ENCODE peak calls at places on chromosome 22, in four cellular contexts. W is psoas muscle, J is AG10803, H is uterus. P is an unnamed sample.

GRCh38 chr22:27975381-27976013 is 56.4 kb upstream of the PITPNB start:
- DNase-seq in W (no peak), J (no peak), H (no peak), P (no peak)

GRCh38 chr22:39723463-39723862 is 152.9 kb downstream of the CACNA1I start:
- DNase-seq in W (no peak), J (no peak), H (no peak), P (no peak)

GRCh38 chr22:23815781-23816551 is 22.8 kb downstream of the DERL3 start:
- DNase-seq in W (no peak), J (peak), H (no peak), P (no peak)

GRCh38 chr22:22893891-22894739 is 6.5 kb downstream of the IGLL5 start:
- DNase-seq in W (no peak), J (no peak), H (no peak), P (peak)

GRCh38 chr22:47056776-47057470 is 294.5 kb downstream of the TBC1D22A start:
- DNase-seq in W (no peak), J (no peak), H (no peak), P (no peak)

GRCh38 chr22:27032121-27032761 is 374.9 kb downstream of the MIAT start:
- DNase-seq in W (peak), J (no peak), H (no peak), P (no peak)

GRCh38 chr22:36257948-36258674 is 5.2 kb downstream of the APOL1 start:
- DNase-seq in W (no peak), J (no peak), H (no peak), P (no peak)

GRCh38 chr22:25334091-25334490 is 114.7 kb downstream of the CRYBB2 start:
- DNase-seq in W (peak), J (peak), H (no peak), P (peak)

GRCh38 chr22:45688606-45689080 is 17.0 kb downstream of the ATXN10 start:
- DNase-seq in W (no peak), J (peak), H (no peak), P (peak)

DNA sequence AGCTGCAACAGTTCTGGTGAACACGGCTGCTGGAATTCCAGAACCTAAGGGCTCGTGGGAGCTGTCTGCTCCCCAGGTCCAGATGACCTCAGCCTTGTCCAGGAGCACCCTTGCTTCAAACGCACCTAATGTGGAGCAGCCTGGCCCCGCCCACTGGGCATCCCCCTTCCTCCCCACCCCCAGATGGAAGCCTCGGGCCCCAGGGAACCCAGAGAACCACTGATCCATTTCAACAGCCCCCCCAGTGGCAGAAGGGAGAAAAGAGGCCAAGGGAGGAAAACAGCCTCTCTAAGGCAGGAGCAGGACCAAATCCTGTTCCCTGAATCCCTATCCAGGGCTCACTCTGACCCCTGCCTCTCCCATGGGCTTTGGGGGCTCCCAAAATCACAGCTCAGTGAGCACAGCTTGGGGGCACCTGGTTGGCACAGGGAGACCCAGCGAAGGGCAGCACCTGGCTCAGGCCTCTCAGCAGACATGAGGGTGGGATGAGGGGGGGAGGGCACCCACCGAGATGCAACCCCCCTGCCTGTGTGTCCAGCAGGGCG is 1.2 kb downstream of the CYTH4 start:
- DNase-seq in W (no peak), J (no peak), H (no peak), P (peak)
- H3K4me3 ChIP-seq in W (peak), J (no peak), H (no peak), P (no peak)

GRCh38 chr22:17743661-17744411 is 30.4 kb downstream of the BID start:
- DNase-seq in W (no peak), J (no peak), H (no peak), P (no peak)

GRCh38 chr22:17741866-17742527 is 32.3 kb downstream of the BID start:
- DNase-seq in W (no peak), J (no peak), H (no peak), P (no peak)

GRCh38 chr22:17739196-17739975 is 34.9 kb downstream of the BID start:
- DNase-seq in W (no peak), J (no peak), H (no peak), P (no peak)

GRCh38 chr22:17744430-17744829 is 29.8 kb downstream of the BID start:
- DNase-seq in W (no peak), J (no peak), H (no peak), P (no peak)

DNA sequence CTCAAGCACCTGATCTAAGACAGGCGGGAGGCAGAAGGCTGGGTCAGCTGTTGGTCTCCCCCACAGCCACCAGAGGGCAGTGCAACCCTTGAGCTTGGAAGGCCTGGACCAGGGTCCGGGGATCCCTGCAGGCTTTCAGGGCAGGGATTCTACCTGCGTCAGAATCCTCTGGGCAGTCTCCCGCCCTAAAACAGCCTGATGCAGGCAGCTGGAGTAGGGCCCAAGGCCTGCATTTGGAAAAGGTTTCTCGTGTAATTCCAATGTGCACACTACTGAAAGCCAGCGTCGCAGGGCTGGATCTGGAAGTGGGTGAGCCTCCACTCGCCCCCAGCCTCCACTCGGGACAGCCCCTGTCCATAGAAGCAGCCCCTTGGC is 31.8 kb downstream of the BID start:
- DNase-seq in W (peak), J (peak), H (peak), P (peak)
- TF ChIP-seq CTCF in W (peak), J (peak), H (peak), P (peak)

GRCh38 chr22:17864398-17865182 is 90.3 kb upstream of the BID start:
- DNase-seq in W (no peak), J (no peak), H (no peak), P (no peak)
- H3K4me3 ChIP-seq in W (no peak), J (no peak), H (no peak), P (no peak)

DNA sequence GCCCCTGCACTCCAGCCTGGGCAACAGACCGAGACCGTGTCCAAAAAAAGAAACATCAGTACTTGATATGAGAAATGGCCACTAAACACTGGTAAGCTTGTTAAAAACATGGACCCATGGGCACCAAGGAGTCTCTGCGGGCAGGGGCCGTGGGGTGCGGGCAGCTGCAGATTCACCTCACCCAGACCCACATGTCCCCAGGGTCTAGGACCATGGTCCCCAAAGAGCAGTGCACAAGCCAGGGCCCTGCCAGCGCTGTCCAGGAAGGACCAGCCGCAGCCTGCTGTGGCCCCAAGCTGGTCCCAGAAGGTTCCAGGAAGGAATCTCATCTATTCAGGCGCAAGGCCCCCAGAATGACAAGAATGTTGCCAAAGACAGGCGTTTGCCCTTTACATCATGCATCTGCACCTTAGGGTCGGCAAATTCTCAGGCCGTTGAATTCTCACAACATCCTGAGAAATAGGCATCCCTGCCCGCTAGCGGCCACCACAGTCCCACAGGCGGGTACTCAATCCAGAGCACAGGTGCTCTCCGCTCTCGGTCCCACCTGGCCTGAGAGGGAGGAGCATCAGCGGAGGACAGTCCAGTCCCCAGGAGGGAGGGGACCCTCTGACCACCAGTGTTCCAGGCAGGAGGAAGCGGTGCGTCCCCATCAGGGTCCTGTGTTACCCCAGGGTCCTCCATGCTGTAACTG is 9.5 kb downstream of the YPEL1 start:
- DNase-seq in W (no peak), J (no peak), H (no peak), P (no peak)
- TF ChIP-seq CTCF in W (no peak), J (no peak), H (no peak), P (no peak)

GRCh38 chr22:17118342-17118741 is 2.8 kb downstream of the TMEM121B start:
- DNase-seq in W (no peak), J (no peak), H (no peak), P (no peak)

GRCh38 chr22:17120711-17121234 is 387 bp downstream of the TMEM121B start:
- DNase-seq in W (no peak), J (no peak), H (no peak), P (no peak)

GRCh38 chr22:17119481-17120202 is 1.5 kb downstream of the TMEM121B start:
- DNase-seq in W (no peak), J (no peak), H (no peak), P (no peak)

GRCh38 chr22:17120281-17120680 is 879 bp downstream of the TMEM121B start:
- DNase-seq in W (peak), J (peak), H (no peak), P (peak)

DNA sequence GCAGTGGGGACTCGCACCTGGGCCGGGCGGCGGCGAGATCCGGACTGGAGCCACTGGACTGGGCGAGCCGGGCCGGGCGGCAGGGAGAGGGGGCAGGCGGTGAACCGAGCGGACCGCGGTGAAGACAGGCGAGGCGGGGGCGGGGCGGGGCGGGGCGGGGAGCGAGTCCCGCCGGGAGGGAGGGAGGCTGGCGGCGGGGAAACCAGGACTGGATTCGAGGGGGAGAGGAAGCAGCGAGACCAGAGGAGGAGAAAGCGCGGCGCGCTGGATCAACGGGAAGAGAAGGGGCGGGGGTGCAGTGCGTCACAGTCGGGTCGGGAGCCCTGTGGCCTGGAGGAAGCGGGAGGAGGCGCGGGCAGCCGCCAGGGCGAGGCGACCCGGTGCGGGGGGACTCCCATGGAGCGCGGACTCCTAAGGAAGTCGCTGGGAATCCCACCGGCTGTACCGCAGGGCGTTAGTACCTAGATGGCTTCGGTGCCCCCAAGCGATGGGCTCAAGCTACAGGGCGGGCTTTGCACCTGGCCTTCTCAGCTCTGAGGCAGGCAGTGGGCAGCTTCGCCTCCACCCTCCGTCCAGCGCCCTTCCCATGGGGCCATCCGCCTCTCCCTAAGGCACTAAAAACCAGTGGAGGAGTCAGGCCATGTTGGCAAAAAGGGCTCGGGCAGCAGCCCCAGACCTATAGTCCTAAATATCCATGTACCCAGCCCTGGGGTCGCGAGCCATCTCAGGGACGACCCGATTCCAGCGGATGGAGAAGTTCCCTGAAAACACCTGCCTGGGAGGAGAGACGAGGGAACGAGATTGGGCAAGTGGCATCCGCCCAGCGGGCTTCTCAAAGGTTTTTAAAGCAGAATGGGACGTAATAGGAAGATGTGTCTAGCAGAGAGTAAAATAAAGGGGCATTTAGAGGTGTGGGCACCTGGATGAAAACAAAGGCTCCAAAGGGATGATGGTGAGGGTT is at the start of gene TMEM121B:
- DNase-seq in W (peak), J (peak), H (no peak), P (peak)
- H3K4me3 ChIP-seq in W (peak), J (peak), H (peak), P (peak)

GRCh38 chr22:20748820-20749428 is 25.0 kb upstream of the SERPIND1 start:
- DNase-seq in W (no peak), J (no peak), H (no peak), P (no peak)
- TF ChIP-seq CTCF in W (no peak), J (no peak), H (no peak), P (no peak)

DNA sequence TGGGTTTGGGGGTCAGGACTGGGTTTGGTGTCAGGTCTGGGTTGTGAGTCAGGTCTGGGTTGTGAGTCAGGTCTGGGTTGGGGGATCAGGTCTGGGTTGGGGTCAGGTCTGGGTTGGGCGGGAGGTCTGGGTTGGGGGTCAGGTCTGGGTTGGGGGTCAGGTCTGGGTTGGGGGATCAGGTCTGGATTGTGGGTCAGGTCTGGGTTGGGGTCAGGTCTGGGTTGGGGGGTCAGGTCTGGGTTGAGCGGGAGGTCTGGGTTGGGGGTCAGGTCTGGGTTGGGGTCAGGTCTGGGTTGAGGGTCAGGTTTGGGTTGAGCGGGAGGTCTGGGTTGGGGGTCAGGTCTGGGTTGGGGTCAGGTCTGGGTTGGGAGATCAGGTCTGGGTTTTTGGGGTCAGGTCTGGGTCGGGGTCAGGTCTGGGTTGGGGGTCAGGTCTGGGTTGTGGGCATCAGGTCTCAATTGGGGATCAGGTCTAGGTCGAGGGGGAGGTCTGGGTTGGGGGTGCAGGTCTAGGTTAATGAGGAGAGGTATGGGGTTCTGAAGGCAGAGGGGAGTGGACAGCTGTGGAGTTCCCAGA is 718 bp downstream of the TTLL8 start:
- DNase-seq in W (no peak), J (no peak), H (no peak), P (peak)
- H3K4me3 ChIP-seq in W (no peak), J (no peak), H (no peak), P (no peak)